ENCODE peak calls at places on chromosomes 3 and 15, in ten cellular contexts. D is K562, W is IMR-90, U is tibial nerve, J is adrenal gland, G is GM12892, V is uterus, P is transverse colon, H is A549, T is stomach. O is an unnamed sample.

GRCh38 chr15:76905855-76906254 is 715 bp upstream of the SCAPER start:
- DNase-seq in G (no peak), D (no peak), W (no peak), H (no peak), V (no peak), J (no peak), T (no peak), U (no peak), P (no peak), O (no peak)

GRCh38 chr15:84023636-84024035 is 211.9 kb upstream of the GOLGA6L4 start:
- DNase-seq in P (peak; percentile 15), G (no peak), D (peak; percentile 48), H (peak; percentile 51), W (peak; percentile 45), J (no peak), U (peak; percentile 38), T (no peak), V (peak; percentile 51), O (peak; percentile 7)

GRCh38 chr3:17771177-17772048 is 29.0 kb upstream of the TBC1D5 start:
- DNase-seq in V (no peak), P (no peak), J (no peak), G (no peak), U (no peak), D (peak; percentile 83), H (peak; percentile 23), W (no peak), T (no peak), O (no peak)

GRCh38 chr3:182389041-182389815 is 404.1 kb upstream of the ATP11B start:
- DNase-seq in D (no peak), H (no peak), T (peak; percentile 56), W (no peak), G (no peak), P (no peak), U (no peak), J (no peak), V (no peak), O (no peak)

GRCh38 chr15:94177112-94177511 is 54.2 kb upstream of the MCTP2 start:
- DNase-seq in H (no peak), P (no peak), J (no peak), D (no peak), G (no peak), T (no peak), U (no peak), V (no peak), W (peak; percentile 77), O (no peak)

GRCh38 chr3:158789592-158789991 is 12.3 kb upstream of the MFSD1 start:
- DNase-seq in P (peak; percentile 29), H (peak; percentile 77), D (peak; percentile 60), U (no peak), T (no peak), W (peak; percentile 81), J (peak; percentile 35), V (no peak), G (no peak), O (no peak)

GRCh38 chr3:120013481-120013880 is 80.8 kb downstream of the GSK3B start:
- DNase-seq in G (no peak), H (no peak), W (peak; percentile 19), P (no peak), T (no peak), U (no peak), J (no peak), D (no peak), V (no peak), O (no peak)

GRCh38 chr15:41971089-41971892 is 1.1 kb downstream of the EHD4 start:
- DNase-seq in P (peak; percentile 72), J (peak; percentile 47), D (peak; percentile 60), U (peak; percentile 43), V (peak; percentile 30), T (peak; percentile 70), G (peak; percentile 53), H (peak; percentile 43), W (peak; percentile 71), O (peak; percentile 73)

GRCh38 chr3:44923634-44924033 is 49.2 kb downstream of the TGM4 start:
- DNase-seq in G (no peak), W (no peak), H (no peak), U (no peak), T (no peak), D (no peak), J (no peak), P (no peak), V (no peak), O (no peak)

GRCh38 chr3:113263020-113263419 is 51.7 kb downstream of the BOC start:
- DNase-seq in H (no peak), T (no peak), W (no peak), D (no peak), J (no peak), G (no peak), P (no peak), V (peak; percentile 13), U (no peak), O (no peak)

GRCh38 chr15:88586401-88587162 is 34.6 kb upstream of the AEN start:
- DNase-seq in W (peak; percentile 12), T (no peak), V (no peak), P (no peak), G (no peak), J (no peak), U (no peak), H (no peak), D (no peak), O (no peak)

DNA sequence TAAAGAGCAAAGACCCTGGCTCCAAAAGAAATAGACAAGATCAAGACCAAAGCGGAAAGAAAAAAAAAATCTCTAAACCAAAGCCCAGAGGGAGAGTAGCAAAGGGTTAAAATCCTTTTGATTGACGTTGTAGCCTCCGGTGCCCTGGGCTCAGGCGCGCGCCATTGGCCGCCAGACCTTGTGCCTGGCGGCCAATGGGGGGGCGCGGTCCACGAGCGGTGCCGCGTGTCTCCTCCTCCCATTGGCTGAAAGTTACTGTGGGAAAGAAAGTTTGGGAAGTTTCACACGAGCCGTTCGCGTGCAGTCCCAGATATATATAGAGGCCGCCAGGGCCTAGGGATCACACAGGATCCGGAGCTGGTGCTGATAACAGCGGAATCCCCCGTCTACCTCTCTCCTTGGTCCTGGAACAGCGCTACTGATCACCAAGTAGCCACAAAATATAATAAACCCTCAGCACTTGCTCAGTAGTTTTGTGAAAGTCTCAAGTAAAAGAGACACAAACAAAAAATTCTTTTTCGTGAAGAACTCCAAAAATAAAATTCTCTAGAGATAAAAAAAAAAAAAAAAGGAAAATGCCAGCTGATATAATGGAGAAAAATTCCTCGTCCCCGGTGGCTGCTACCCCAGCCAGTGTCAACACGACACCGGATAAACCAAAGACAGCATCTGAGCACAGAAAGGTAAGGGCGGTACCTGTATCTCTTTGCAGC is at the start of gene HES1:
- DNase-seq in V (peak; percentile 93), H (peak; percentile 97), J (peak; percentile 96), G (peak; percentile 67), D (peak; percentile 95), T (peak; percentile 94), P (peak; percentile 95), W (peak; percentile 97), U (peak; percentile 82), O (peak; percentile 99)
- TF ChIP-seq POLR2A in V (peak; percentile 81), H (peak; percentile 89), J (peak; percentile 97), G (peak; percentile 75), D (peak; percentile 91), T (no peak), P (peak; percentile 99), W (peak; percentile 98), U (peak; percentile 84), O (peak; percentile 91)

GRCh38 chr3:128878556-128879124 is 780 bp upstream of the ACAD9 start:
- DNase-seq in G (no peak), T (no peak), P (peak; percentile 33), H (no peak), D (peak; percentile 35), J (peak; percentile 69), V (peak; percentile 26), W (peak; percentile 77), U (peak; percentile 26), O (peak; percentile 64)
- TF ChIP-seq POLR2A in G (no peak), T (no peak), P (no peak), H (no peak), D (no peak), J (no peak), V (no peak), W (peak; percentile 77), U (no peak), O (no peak)

GRCh38 chr3:30605005-30605404 is 1.4 kb upstream of the TGFBR2 start:
- DNase-seq in D (no peak), G (no peak), V (no peak), W (no peak), T (no peak), U (no peak), H (no peak), P (no peak), J (no peak), O (no peak)

GRCh38 chr3:30605706-30606300 is 598 bp upstream of the TGFBR2 start:
- DNase-seq in P (no peak), W (no peak), T (no peak), G (no peak), D (no peak), J (no peak), U (no peak), V (no peak), H (no peak), O (no peak)

GRCh38 chr3:30604566-30604965 is 1.8 kb upstream of the TGFBR2 start:
- DNase-seq in P (no peak), D (no peak), T (no peak), J (no peak), G (no peak), W (no peak), U (no peak), H (no peak), V (no peak), O (no peak)

GRCh38 chr3:30606301-30607031 is at the start of gene TGFBR2:
- DNase-seq in D (peak; percentile 12), V (peak; percentile 97), U (peak; percentile 93), P (peak; percentile 95), H (peak; percentile 98), J (peak; percentile 97), T (peak; percentile 95), G (peak; percentile 42), W (peak; percentile 99), O (peak; percentile 88)

DNA sequence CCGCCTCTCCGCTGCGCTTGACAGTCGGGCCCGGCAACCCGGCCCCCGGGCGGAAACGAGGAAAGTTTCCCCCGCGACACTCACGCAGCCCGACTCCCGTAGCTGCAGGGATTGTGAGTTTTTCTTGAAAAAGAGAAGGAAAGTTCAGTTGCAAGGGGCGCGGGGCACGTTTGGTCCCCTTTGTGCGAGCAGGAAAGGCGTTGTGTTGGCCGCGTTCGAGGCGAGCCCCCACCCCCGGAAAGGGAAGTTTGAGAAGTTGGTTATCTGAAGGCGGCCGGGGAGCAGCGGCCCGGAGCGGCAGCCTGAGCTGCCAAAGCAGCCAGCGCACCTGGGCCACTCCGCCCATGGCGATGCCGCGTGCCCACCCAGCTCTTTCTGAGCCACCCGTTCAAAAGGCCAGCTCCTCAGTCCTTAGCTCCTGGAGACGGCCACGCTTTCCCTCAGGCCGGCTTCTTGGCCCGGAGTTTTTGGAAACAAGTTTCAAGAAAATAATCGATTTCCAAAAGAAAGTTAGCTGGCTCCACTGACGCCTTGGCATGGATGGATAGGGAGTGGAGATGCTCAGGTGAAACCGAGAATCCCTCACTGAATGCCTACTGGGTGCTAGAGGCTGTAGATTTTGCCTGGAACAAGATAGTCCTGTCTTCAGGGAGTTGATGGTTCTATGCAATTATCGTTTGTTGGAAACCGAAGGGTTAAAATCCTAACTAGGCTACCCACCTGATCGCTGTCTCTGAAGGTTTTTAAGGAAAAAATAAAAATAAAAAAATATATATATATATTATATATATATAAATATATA is 832 bp downstream of the TGFBR2 start:
- DNase-seq in D (no peak), G (peak; percentile 27), W (no peak), T (peak; percentile 77), U (peak; percentile 66), H (peak; percentile 60), P (peak; percentile 81), J (peak; percentile 63), V (peak; percentile 76), O (peak; percentile 22)
- TF ChIP-seq POLR2A in D (no peak), G (no peak), W (no peak), T (no peak), U (peak; percentile 4), H (no peak), P (peak; percentile 74), J (no peak), V (peak; percentile 36), O (no peak)

GRCh38 chr15:40952901-40953712 is at the start of gene CHAC1:
- DNase-seq in U (peak; percentile 83), D (peak; percentile 98), V (peak; percentile 88), J (peak; percentile 96), T (peak; percentile 98), W (peak; percentile 96), P (peak; percentile 97), G (peak; percentile 100), H (peak; percentile 94), O (peak; percentile 99)
- TF ChIP-seq POLR2A in U (peak; percentile 18), D (peak; percentile 67), V (no peak), J (no peak), T (no peak), W (peak; percentile 97), P (peak; percentile 87), G (peak; percentile 36), H (no peak), O (peak; percentile 34)